ENCODE peak calls at places on chromosomes 4 and X, in seven cellular contexts. T, A, N, G, B, O and P are unnamed samples.

GRCh38 chr4:110268790-110269189 is 70.4 kb upstream of the ELOVL6 start:
- DNase-seq in T (no peak), A (no peak), N (no peak), G (no peak), B (no peak), O (no peak), P (no peak)

GRCh38 chr4:28449080-28449479 is 1588.4 kb downstream of the STIM2 start:
- DNase-seq in T (no peak), A (no peak), N (no peak), G (no peak), B (no peak), O (no peak), P (no peak)

GRCh38 chrX:86148594-86148993 is 343 bp downstream of the DACH2 start:
- DNase-seq in T (no peak), A (peak), N (no peak), G (no peak), B (peak), O (no peak), P (peak)

GRCh38 chr4:15906024-15906443 is 32.5 kb downstream of the FGFBP1 start:
- DNase-seq in T (peak), A (peak), N (no peak), G (no peak), B (peak), O (peak), P (peak)

GRCh38 chrX:2325076-2325784 is 175.5 kb downstream of the DHRSX start:
- DNase-seq in T (no peak), A (no peak), N (no peak), G (peak), B (no peak), O (peak), P (peak)

GRCh38 chrX:7216981-7217587 is 69.1 kb upstream of the PUDP start:
- DNase-seq in T (no peak), A (no peak), N (no peak), G (no peak), B (no peak), O (peak), P (no peak)

GRCh38 chr4:3389879-3390840 is 51.6 kb upstream of the HGFAC start:
- DNase-seq in T (no peak), A (peak), N (no peak), G (no peak), B (peak), O (no peak), P (no peak)

GRCh38 chrX:66014084-66014483 is 25.8 kb downstream of the VSIG4 start:
- DNase-seq in T (no peak), A (no peak), N (no peak), G (no peak), B (no peak), O (no peak), P (no peak)

GRCh38 chrX:105564536-105564935 is 257.8 kb upstream of the NRK start:
- DNase-seq in T (peak), A (no peak), N (no peak), G (peak), B (no peak), O (no peak), P (no peak)

GRCh38 chrX:136205882-136206281 is 45.3 kb downstream of the MAP7D3 start:
- DNase-seq in T (no peak), A (no peak), N (no peak), G (no peak), B (no peak), O (no peak), P (no peak)

GRCh38 chr4:113955948-113956347 is 23.5 kb downstream of the ARSJ start:
- DNase-seq in T (no peak), A (no peak), N (no peak), G (no peak), B (no peak), O (no peak), P (no peak)

GRCh38 chrX:119325456-119325855 is 73.7 kb upstream of the SLC25A43 start:
- DNase-seq in T (no peak), A (peak), N (no peak), G (no peak), B (no peak), O (peak), P (no peak)

GRCh38 chr4:158814207-158814606 is 45.4 kb downstream of the FNIP2 start:
- DNase-seq in T (no peak), A (no peak), N (no peak), G (no peak), B (no peak), O (no peak), P (no peak)

GRCh38 chr4:73576366-73576765 is 43.9 kb downstream of the RASSF6 start:
- DNase-seq in T (peak), A (no peak), N (no peak), G (peak), B (no peak), O (no peak), P (no peak)

GRCh38 chr4:57777871-57778270 is 667.7 kb upstream of the IGFBP7 start:
- DNase-seq in T (no peak), A (no peak), N (no peak), G (no peak), B (no peak), O (peak), P (no peak)

GRCh38 chr4:10115271-10115656 is 1.3 kb downstream of the WDR1 start:
- DNase-seq in T (peak), A (no peak), N (no peak), G (peak), B (peak), O (peak), P (no peak)

GRCh38 chrX:54529166-54529558 is 857 bp upstream of the GNL3L start:
- DNase-seq in T (no peak), A (no peak), N (no peak), G (no peak), B (no peak), O (no peak), P (no peak)

GRCh38 chr4:167196386-167196785 is 37.9 kb downstream of the SPOCK3 start:
- DNase-seq in T (peak), A (no peak), N (no peak), G (no peak), B (no peak), O (no peak), P (no peak)

GRCh38 chrX:20270557-20270880 is 3.8 kb upstream of the RPS6KA3 start:
- DNase-seq in T (no peak), A (no peak), N (no peak), G (peak), B (no peak), O (peak), P (no peak)

GRCh38 chr4:168683595-168683994 is 186.7 kb downstream of the PALLD start:
- DNase-seq in T (peak), A (no peak), N (no peak), G (peak), B (no peak), O (no peak), P (no peak)
- H4K8ac ChIP-seq in T (no peak), A (no peak), N (no peak), G (no peak), B (no peak), O (no peak), P (no peak)

GRCh38 chrX:18548996-18549395 is 122.9 kb downstream of the RS1 start:
- DNase-seq in T (no peak), A (no peak), N (no peak), G (no peak), B (no peak), O (no peak), P (no peak)
- H4K8ac ChIP-seq in T (no peak), A (no peak), N (no peak), G (no peak), B (no peak), O (no peak), P (no peak)

GRCh38 chr4:102333792-102334191 is 11.5 kb downstream of the SLC39A8 start:
- DNase-seq in T (no peak), A (no peak), N (no peak), G (no peak), B (no peak), O (no peak), P (no peak)
- H4K8ac ChIP-seq in T (no peak), A (no peak), N (no peak), G (no peak), B (no peak), O (no peak), P (no peak)

GRCh38 chr4:48985602-48985975 is 486 bp upstream of the CWH43 start:
- DNase-seq in T (no peak), A (no peak), N (no peak), G (no peak), B (no peak), O (no peak), P (no peak)

GRCh38 chr4:48976007-48976406 is 10.1 kb upstream of the CWH43 start:
- DNase-seq in T (no peak), A (no peak), N (no peak), G (no peak), B (no peak), O (no peak), P (no peak)

GRCh38 chr4:48974979-48975640 is 11.0 kb upstream of the CWH43 start:
- DNase-seq in T (no peak), A (no peak), N (no peak), G (no peak), B (no peak), O (no peak), P (no peak)

GRCh38 chr4:48979897-48980579 is 6.0 kb upstream of the CWH43 start:
- DNase-seq in T (no peak), A (no peak), N (no peak), G (no peak), B (no peak), O (no peak), P (no peak)
- H4K8ac ChIP-seq in T (no peak), A (no peak), N (no peak), G (no peak), B (no peak), O (no peak), P (no peak)

DNA sequence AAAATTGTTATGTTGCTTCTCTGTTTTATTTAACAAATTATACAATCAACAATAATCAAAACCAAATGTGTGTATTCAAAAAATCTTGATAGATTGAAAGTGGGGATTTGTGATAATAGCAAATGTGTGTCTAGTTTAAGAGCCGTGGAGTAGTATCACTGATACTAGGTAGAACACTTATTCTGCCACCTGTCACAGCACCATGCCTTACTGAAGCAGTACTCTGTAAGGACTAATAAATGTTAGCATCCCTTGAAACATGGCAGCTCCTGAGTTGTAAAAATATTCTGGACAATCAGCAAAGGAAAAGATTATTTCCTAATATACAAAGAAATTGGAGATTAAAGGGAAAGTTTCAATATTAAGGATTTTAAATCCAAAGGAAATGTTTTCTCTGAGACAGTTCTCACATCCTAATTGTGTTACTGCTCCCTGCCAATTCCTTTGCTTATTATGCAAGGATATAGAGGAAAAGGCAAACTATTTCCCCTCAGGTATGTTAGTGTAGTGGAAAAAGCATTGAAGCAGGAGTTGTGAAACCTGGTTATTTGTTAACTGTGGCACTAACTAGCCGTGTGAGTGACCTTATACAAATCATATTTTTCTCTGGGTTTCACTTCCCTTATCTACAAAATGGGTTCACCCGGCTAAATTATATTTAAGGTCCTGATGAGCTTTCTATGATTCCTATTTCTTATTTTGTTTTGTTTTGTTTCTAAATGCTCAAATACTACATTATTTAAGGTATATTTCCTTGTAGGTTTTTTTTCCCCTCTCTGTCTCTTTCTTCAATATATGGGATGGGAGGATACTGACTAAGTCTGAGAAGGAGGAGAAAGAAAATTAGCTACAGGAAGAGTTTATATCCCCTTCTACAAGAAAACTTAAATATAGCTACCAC is 303.2 kb downstream of the ARHGAP24 start:
- DNase-seq in T (peak), A (peak), N (no peak), G (no peak), B (no peak), O (peak), P (no peak)
- H4K8ac ChIP-seq in T (no peak), A (no peak), N (no peak), G (peak), B (no peak), O (no peak), P (no peak)

DNA sequence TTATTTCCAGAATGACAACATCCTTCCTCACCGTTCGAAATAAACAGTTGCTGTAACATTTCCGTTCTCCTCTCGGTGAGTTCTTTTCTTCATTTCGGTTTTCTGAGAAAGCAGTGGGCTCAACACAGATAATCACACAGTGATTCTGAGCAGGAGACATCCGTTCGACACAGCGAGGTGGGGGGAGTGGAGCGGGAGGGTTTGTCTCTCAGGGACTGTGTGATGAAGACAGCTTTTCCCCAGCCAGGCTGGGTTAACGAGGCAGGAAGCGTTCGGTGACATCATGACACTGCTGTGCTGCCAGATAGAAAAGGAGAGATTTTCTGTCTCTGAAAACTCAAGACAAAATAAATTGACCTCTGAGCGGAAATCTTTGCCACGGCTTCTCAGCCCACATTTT is 119.3 kb downstream of the CRLF2 start:
- DNase-seq in T (no peak), A (no peak), N (no peak), G (no peak), B (no peak), O (no peak), P (no peak)
- H4K8ac ChIP-seq in T (no peak), A (no peak), N (no peak), G (no peak), B (no peak), O (no peak), P (no peak)

GRCh38 chr4:79249879-79250503 is 75.9 kb downstream of the NAA11 start:
- DNase-seq in T (no peak), A (no peak), N (no peak), G (no peak), B (no peak), O (no peak), P (no peak)

GRCh38 chr4:79250887-79251286 is 75.0 kb downstream of the NAA11 start:
- DNase-seq in T (no peak), A (no peak), N (no peak), G (no peak), B (no peak), O (no peak), P (no peak)

GRCh38 chr4:79253168-79253567 is 72.7 kb downstream of the NAA11 start:
- DNase-seq in T (no peak), A (no peak), N (no peak), G (no peak), B (no peak), O (no peak), P (no peak)

GRCh38 chr4:79248610-79249009 is 77.3 kb downstream of the NAA11 start:
- DNase-seq in T (no peak), A (no peak), N (no peak), G (no peak), B (no peak), O (no peak), P (no peak)

GRCh38 chr4:79247695-79248394 is 78.0 kb downstream of the NAA11 start:
- DNase-seq in T (no peak), A (no peak), N (no peak), G (no peak), B (no peak), O (no peak), P (no peak)
- H4K8ac ChIP-seq in T (no peak), A (no peak), N (no peak), G (no peak), B (peak), O (no peak), P (no peak)

DNA sequence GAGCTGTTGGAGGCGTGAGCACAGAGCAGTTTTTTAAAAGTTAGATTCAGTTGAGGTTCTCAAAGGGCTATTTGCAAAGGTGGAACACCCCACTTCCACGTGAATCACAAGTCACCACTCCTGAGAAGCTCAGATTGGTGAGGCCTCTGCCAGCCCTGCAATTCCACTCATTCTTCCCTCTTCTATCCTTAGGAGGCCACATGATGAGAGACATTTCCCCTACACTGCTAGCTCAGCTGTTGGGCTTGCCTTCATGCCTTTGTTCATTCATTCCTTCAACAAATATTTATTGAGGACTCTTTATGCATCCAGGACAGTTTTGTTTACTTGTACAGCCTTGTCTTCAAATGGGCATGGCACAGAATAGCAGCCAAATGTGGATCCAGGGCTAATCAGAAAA is 3.7 kb downstream of the SRPX2 start:
- DNase-seq in T (peak), A (no peak), N (no peak), G (no peak), B (no peak), O (no peak), P (no peak)
- H4K8ac ChIP-seq in T (no peak), A (no peak), N (no peak), G (peak), B (no peak), O (no peak), P (no peak)

DNA sequence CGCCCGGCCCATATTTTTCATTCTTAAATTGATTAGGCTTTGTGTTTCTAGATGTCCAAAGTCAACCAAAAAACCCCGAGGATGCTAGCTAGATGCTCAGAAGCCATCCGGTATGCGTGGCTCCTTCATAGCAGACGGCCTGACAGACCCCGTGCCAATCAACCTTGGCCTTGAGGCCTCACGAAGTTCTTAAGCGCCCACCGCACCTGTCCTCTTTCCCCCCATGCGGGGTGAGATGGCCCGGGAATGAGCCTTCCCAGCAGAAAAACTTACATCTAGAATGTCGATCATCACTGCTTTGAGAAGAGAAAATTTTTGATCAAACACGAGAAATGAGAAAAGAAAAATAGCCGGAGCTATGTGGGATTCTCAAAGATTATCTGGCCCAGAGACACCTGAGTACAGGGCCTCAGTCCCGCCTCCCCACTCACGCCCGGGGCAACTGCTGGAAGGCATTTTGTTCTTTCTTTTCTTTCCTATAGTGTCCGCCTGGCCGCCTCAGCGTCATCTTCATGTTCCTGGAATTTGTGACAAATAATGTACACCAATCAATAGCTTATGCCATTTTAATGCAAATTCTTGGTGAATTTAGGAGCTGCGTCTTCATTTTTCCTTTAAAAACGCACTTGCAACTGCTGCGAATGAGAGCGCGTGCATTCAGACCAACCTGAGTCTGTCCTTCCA is 1.6 kb upstream of the NAT8L start:
- DNase-seq in T (no peak), A (no peak), N (no peak), G (no peak), B (peak), O (peak), P (no peak)
- H4K8ac ChIP-seq in T (no peak), A (no peak), N (no peak), G (no peak), B (no peak), O (no peak), P (no peak)

DNA sequence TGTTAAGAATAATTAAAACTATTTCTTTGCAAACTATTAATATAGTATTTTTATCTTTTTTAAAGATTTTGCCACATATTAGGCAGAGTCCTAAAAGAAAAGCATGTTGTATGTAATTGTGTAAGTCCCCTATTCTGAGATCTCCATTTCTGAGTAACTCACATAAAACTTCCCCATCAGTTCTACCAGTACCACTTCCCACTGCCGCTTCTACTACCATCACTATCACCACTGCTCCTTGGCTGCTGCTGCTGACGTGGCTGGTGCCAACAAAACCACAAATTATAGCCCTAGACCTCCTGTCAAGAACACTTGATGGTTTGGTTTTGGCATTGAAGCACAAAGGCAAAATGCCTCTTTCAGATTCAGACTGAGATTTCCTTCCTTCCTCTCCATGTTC is 106.3 kb downstream of the MMRN1 start:
- DNase-seq in T (no peak), A (no peak), N (no peak), G (no peak), B (no peak), O (no peak), P (no peak)
- H4K8ac ChIP-seq in T (no peak), A (no peak), N (no peak), G (no peak), B (no peak), O (no peak), P (no peak)